ENCODE peak calls at places on chromosomes 4 and X, in ten cellular contexts. R is left lung, P is lower lobe of right lung, K is fibroblast of pulmonary artery, X is endodermal cell, C is suprapubic skin, W is A549, Q is fibroblast of mammary gland, V is trophoblast cell, B is GM23248. S is an unnamed sample.

GRCh38 chr4:17128268-17128667 is 229.8 kb upstream of the LDB2 start:
- DNase-seq in P (no peak), V (no peak), X (no peak), C (no peak), Q (peak), K (peak), W (no peak), R (no peak), B (peak), S (no peak)

GRCh38 chr4:90137545-90137944 is 10.4 kb downstream of the CCSER1 start:
- DNase-seq in W (no peak), K (no peak), V (peak), B (no peak), C (no peak), R (no peak), Q (no peak), X (peak), P (no peak), S (peak)

GRCh38 chr4:14863420-14864364 is 138.6 kb upstream of the CPEB2 start:
- DNase-seq in P (no peak), V (no peak), K (no peak), Q (peak), B (peak), X (no peak), W (no peak), C (no peak), R (no peak), S (no peak)

GRCh38 chrX:124726881-124727280 is 380.5 kb downstream of the SH2D1A start:
- DNase-seq in X (no peak), K (no peak), V (no peak), W (no peak), R (no peak), B (no peak), P (no peak), Q (no peak), C (no peak), S (no peak)

GRCh38 chrX:10619311-10620015 is 922 bp downstream of the MID1 start:
- DNase-seq in X (no peak), R (no peak), B (peak), Q (peak), V (peak), W (no peak), P (no peak), C (no peak), K (peak), S (peak)

GRCh38 chrX:132561974-132562373 is 73.1 kb upstream of the MBNL3 start:
- DNase-seq in Q (no peak), V (no peak), K (no peak), C (no peak), X (no peak), P (no peak), R (no peak), W (no peak), B (no peak), S (no peak)

GRCh38 chr4:96016615-96017299 is 176.9 kb downstream of the PDHA2 start:
- DNase-seq in R (no peak), C (no peak), B (no peak), P (no peak), X (no peak), V (no peak), K (peak), W (peak), Q (peak), S (peak)

GRCh38 chr4:173074501-173074946 is 94.1 kb upstream of the GALNT7 start:
- DNase-seq in K (peak), X (peak), W (peak), V (peak), Q (peak), C (no peak), B (peak), R (no peak), P (no peak), S (peak)

GRCh38 chr4:86626066-86626465 is 32.0 kb downstream of the PTPN13 start:
- DNase-seq in R (no peak), C (no peak), P (no peak), W (no peak), V (no peak), Q (no peak), B (no peak), K (no peak), X (no peak), S (no peak)

GRCh38 chrX:130330706-130331105 is 9.0 kb upstream of the SLC25A14 start:
- DNase-seq in P (peak), W (peak), R (no peak), C (no peak), X (peak), V (peak), K (peak), Q (peak), B (peak), S (peak)

GRCh38 chr4:59728496-59728895 is 1471.6 kb upstream of the ADGRL3 start:
- DNase-seq in B (no peak), K (no peak), X (no peak), P (no peak), C (no peak), V (peak), R (no peak), W (no peak), Q (no peak), S (no peak)

GRCh38 chr4:184196730-184197355 is 20.8 kb downstream of the ENPP6 start:
- DNase-seq in K (no peak), Q (no peak), W (no peak), C (no peak), B (no peak), V (peak), P (no peak), R (no peak), X (no peak), S (peak)

GRCh38 chr4:165965503-165965902 is 92.5 kb downstream of the TLL1 start:
- DNase-seq in B (no peak), C (no peak), P (no peak), W (no peak), Q (peak), V (peak), K (no peak), R (no peak), X (no peak), S (peak)

GRCh38 chr4:67522851-67523671 is 22.2 kb downstream of the CENPC start:
- DNase-seq in P (no peak), R (no peak), K (peak), W (no peak), Q (peak), C (no peak), X (no peak), V (no peak), B (no peak), S (peak)

GRCh38 chr4:108940086-108941033 is 177.5 kb upstream of the ETNPPL start:
- DNase-seq in Q (no peak), V (no peak), P (no peak), C (no peak), X (peak), R (no peak), K (no peak), B (no peak), W (no peak), S (peak)

GRCh38 chr4:189087981-189088380 is 852.7 kb upstream of the FRG1 start:
- DNase-seq in Q (no peak), P (no peak), K (no peak), B (no peak), W (no peak), X (no peak), V (no peak), C (no peak), R (no peak), S (no peak)

GRCh38 chr4:10737335-10737734 is 52.8 kb upstream of the CLNK start:
- DNase-seq in W (no peak), K (peak), P (no peak), X (no peak), R (no peak), Q (peak), C (no peak), B (peak), V (peak), S (no peak)

GRCh38 chr4:150769845-150770244 is 187.9 kb downstream of the MAB21L2 start:
- DNase-seq in C (no peak), P (no peak), W (no peak), V (no peak), K (no peak), X (no peak), B (no peak), Q (peak), R (no peak), S (peak)

GRCh38 chr4:106681381-106681921 is 312.9 kb upstream of the GIMD1 start:
- DNase-seq in W (no peak), C (no peak), K (no peak), Q (no peak), P (peak), V (no peak), R (peak), X (no peak), B (no peak), S (no peak)

GRCh38 chr4:6806924-6807676 is 24.6 kb downstream of the KIAA0232 start:
- DNase-seq in X (no peak), B (peak), Q (peak), C (no peak), P (no peak), R (no peak), V (peak), K (peak), W (no peak), S (no peak)

GRCh38 chrX:1451251-1451675 is 1.4 kb downstream of the ASMTL start:
- DNase-seq in Q (no peak), P (no peak), K (no peak), X (no peak), W (no peak), R (no peak), B (no peak), V (no peak), C (peak), S (no peak)

GRCh38 chrX:31603411-31604120 is 531.7 kb upstream of the FTHL17 start:
- DNase-seq in K (peak), B (peak), X (no peak), P (no peak), V (no peak), R (no peak), Q (peak), C (no peak), W (no peak), S (no peak)

GRCh38 chrX:140354431-140355120 is 150.3 kb downstream of the SOX3 start:
- DNase-seq in W (no peak), C (no peak), P (no peak), X (peak), K (no peak), Q (no peak), B (no peak), R (no peak), V (no peak), S (no peak)

GRCh38 chrX:28582494-28582893 is 4.8 kb upstream of the IL1RAPL1 start:
- DNase-seq in Q (no peak), X (no peak), V (no peak), R (no peak), C (no peak), W (peak), K (no peak), P (no peak), B (no peak), S (peak)

GRCh38 chr4:185774815-185775684 is 36.9 kb downstream of the SORBS2 start:
- DNase-seq in V (no peak), B (peak), Q (peak), W (peak), P (peak), C (no peak), K (peak), R (no peak), X (no peak), S (peak)
- H3K4me3 ChIP-seq in V (no peak), B (peak), Q (no peak), W (no peak), P (peak), C (peak), K (peak), R (no peak), X (no peak), S (peak)

GRCh38 chr4:143337600-143338287 is 1.1 kb downstream of the GAB1 start:
- DNase-seq in Q (peak), V (peak), C (no peak), W (peak), P (no peak), R (peak), B (peak), K (peak), X (peak), S (peak)

GRCh38 chr4:143339497-143339896 is 2.8 kb downstream of the GAB1 start:
- DNase-seq in R (no peak), V (no peak), K (no peak), C (no peak), W (no peak), Q (no peak), B (no peak), P (no peak), X (no peak), S (no peak)

GRCh38 chr4:143336828-143337599 is at the start of gene GAB1:
- DNase-seq in K (peak), C (peak), V (peak), W (peak), R (peak), X (peak), Q (peak), P (peak), B (peak), S (peak)

GRCh38 chr4:143335979-143336827 is 473 bp upstream of the GAB1 start:
- DNase-seq in W (peak), P (peak), C (peak), X (peak), V (peak), K (peak), Q (peak), R (peak), B (peak), S (peak)

DNA sequence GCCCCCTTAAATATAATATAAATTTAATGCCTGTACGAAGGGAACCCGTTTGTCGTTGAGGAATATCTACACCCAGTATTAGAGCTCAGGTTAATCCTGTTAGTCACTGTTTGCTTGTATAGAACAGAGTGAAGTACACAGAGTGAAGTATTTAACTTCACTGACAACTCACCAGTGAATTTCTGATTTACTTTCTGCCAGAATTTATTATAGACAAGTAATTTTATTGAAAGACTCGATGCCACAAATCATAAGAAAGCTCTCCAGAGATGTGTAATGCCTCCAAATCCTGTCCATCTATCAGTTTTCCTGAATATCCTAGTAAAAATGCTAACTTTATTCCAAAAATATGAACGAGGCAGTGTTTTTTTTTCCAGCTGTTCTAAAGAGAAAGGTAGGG is 1.6 kb downstream of the GAB1 start:
- DNase-seq in P (no peak), R (no peak), V (no peak), C (no peak), B (peak), Q (no peak), K (no peak), X (no peak), W (no peak), S (peak)
- H3K4me3 ChIP-seq in P (peak), R (peak), V (no peak), C (peak), B (peak), Q (peak), K (peak), X (peak), W (no peak), S (peak)

DNA sequence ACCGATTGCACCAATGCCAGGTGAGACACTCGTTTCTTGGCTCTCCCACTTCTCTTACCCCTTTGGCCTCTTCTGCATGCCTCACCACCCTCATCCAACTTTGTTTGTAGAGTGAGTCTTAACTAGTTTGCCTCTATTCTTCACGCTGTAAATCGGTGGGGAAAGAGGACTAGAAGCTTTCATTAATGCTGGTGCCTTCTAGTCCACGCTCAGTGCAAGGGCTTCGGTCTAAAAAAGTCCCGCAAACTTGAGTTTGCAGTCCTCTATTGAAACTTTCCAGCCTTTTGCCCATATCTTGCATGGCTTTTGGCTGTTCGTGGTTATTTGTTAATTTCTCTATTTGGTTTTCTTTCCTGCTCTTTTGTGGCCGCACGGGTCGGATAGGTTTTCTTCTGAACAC is 838 bp downstream of the DACH2 start:
- DNase-seq in V (no peak), X (no peak), R (no peak), K (no peak), W (no peak), C (no peak), P (no peak), B (no peak), Q (no peak), S (no peak)
- H3K4me3 ChIP-seq in V (no peak), X (peak), R (no peak), K (no peak), W (peak), C (peak), P (no peak), B (no peak), Q (no peak), S (no peak)

GRCh38 chr4:181971411-181971810 is 271.8 kb upstream of the TENM3 start:
- DNase-seq in Q (no peak), C (no peak), R (no peak), B (peak), X (no peak), K (no peak), W (no peak), P (no peak), V (peak), S (no peak)
- H3K4me3 ChIP-seq in Q (no peak), C (no peak), R (no peak), B (peak), X (no peak), K (no peak), W (no peak), P (peak), V (no peak), S (no peak)

DNA sequence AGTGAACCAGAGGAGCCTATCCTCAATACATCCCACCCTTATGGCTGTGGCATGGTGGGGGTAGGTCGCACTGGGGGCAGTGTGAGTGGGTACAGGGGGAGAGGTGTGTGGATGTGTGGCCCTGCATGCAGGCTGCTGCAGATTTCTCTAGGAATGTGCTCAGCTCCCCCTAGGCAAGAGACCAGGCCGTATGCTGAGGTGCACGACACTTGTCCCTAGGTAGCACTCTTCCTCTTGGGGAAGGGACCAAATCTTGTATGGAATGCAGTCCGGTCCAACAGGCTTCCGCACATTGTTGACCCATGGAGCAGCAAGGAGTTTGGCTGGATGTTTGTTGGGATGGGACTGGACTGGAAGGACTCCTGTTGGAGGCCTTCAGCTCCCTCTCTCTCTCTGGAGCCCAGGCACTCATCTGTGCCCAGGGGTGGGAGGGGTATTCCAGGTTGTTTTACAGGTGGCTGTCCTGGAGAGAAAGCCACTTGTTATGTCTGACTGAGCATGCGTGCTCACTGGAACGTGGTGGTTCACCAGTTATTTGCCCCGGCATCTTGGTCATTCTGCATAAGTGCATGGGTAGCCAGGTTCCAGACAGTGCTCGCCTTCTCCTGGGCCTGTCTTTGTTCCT is 55.1 kb downstream of the NBDY start:
- DNase-seq in V (peak), P (no peak), R (no peak), Q (no peak), K (no peak), B (no peak), X (no peak), C (peak), W (no peak), S (no peak)
- H3K4me3 ChIP-seq in V (no peak), P (no peak), R (no peak), Q (no peak), K (no peak), B (no peak), X (no peak), C (no peak), W (no peak), S (no peak)

GRCh38 chr4:121380448-121381147 is at the start of gene QRFPR:
- DNase-seq in K (no peak), R (peak), B (peak), C (no peak), X (peak), P (no peak), Q (no peak), V (no peak), W (peak), S (no peak)

GRCh38 chr4:121377065-121377464 is 3.8 kb downstream of the QRFPR start:
- DNase-seq in K (peak), P (no peak), C (no peak), X (no peak), R (no peak), B (no peak), V (no peak), Q (no peak), W (no peak), S (no peak)

GRCh38 chr4:121376541-121376940 is 4.3 kb downstream of the QRFPR start:
- DNase-seq in X (no peak), V (no peak), W (no peak), R (peak), B (no peak), C (no peak), Q (no peak), K (no peak), P (peak), S (no peak)

GRCh38 chr4:121379276-121379675 is 1.5 kb downstream of the QRFPR start:
- DNase-seq in P (no peak), X (no peak), R (no peak), W (no peak), B (no peak), Q (no peak), K (no peak), C (no peak), V (no peak), S (no peak)

GRCh38 chr4:121381148-121381462 is 287 bp upstream of the QRFPR start:
- DNase-seq in B (no peak), Q (no peak), R (no peak), P (no peak), X (no peak), C (no peak), V (no peak), W (no peak), K (no peak), S (no peak)
- H3K4me3 ChIP-seq in B (peak), Q (no peak), R (no peak), P (no peak), X (peak), C (peak), V (no peak), W (peak), K (peak), S (no peak)

GRCh38 chrX:107602694-107603239 is 25.5 kb upstream of the PRPS1 start:
- DNase-seq in C (no peak), V (no peak), Q (no peak), B (no peak), X (peak), W (no peak), P (no peak), K (no peak), R (peak), S (no peak)

GRCh38 chrX:107601326-107601725 is 27.0 kb upstream of the PRPS1 start:
- DNase-seq in Q (no peak), B (no peak), P (no peak), R (no peak), W (no peak), X (no peak), C (no peak), V (no peak), K (no peak), S (no peak)

GRCh38 chrX:107600366-107600765 is 27.9 kb upstream of the PRPS1 start:
- DNase-seq in Q (no peak), X (no peak), W (no peak), R (no peak), B (peak), V (no peak), P (no peak), C (no peak), K (no peak), S (no peak)

GRCh38 chrX:107601759-107602158 is 26.6 kb upstream of the PRPS1 start:
- DNase-seq in R (no peak), P (no peak), C (no peak), V (no peak), X (no peak), K (no peak), Q (no peak), W (no peak), B (no peak), S (no peak)

GRCh38 chrX:107603433-107604159 is 24.7 kb upstream of the PRPS1 start:
- DNase-seq in V (no peak), B (no peak), C (no peak), W (no peak), P (no peak), X (no peak), R (no peak), Q (no peak), K (no peak), S (no peak)
- H3K4me3 ChIP-seq in V (no peak), B (no peak), C (no peak), W (no peak), P (no peak), X (no peak), R (no peak), Q (no peak), K (no peak), S (no peak)

S was measured in PC-3.